ENCODE peak calls at places on chromosomes 6 and 20, in five cellular contexts. J is pancreas, F is GM23248, E is heart right ventricle, I is Peyer's patch. A is an unnamed sample.

GRCh38 chr20:6007529-6008103 is 46.2 kb downstream of the LRRN4 start:
- DNase-seq in J (no peak), I (no peak), E (no peak), F (peak; percentile 24), A (no peak)

GRCh38 chr20:53652090-53652858 is 58.6 kb upstream of the ZNF217 start:
- DNase-seq in I (no peak), E (no peak), J (no peak), F (no peak), A (no peak)

GRCh38 chr6:29665942-29666825 is 9.3 kb downstream of the MOG start:
- DNase-seq in I (no peak), E (no peak), F (no peak), J (no peak), A (no peak)

GRCh38 chr6:139472341-139473038 is 98.0 kb upstream of the CITED2 start:
- DNase-seq in F (peak; percentile 77), I (no peak), J (no peak), E (no peak), A (no peak)

GRCh38 chr6:31660998-31661866 is 654 bp upstream of the C6orf47 start:
- DNase-seq in I (no peak), F (peak; percentile 67), E (no peak), J (no peak), A (no peak)

GRCh38 chr6:13813011-13813410 is 1.3 kb downstream of the MCUR1 start:
- DNase-seq in F (peak; percentile 22), J (no peak), E (no peak), I (no peak), A (no peak)

GRCh38 chr6:11621119-11621518 is 83.6 kb downstream of the TMEM170B start:
- DNase-seq in J (no peak), E (no peak), I (no peak), F (no peak), A (no peak)

GRCh38 chr6:82589509-82590206 is 226.0 kb downstream of the TPBG start:
- DNase-seq in F (peak; percentile 84), I (no peak), E (no peak), J (no peak), A (no peak)

GRCh38 chr6:41028618-41029486 is 10.2 kb downstream of the UNC5CL start:
- DNase-seq in E (no peak), I (no peak), J (no peak), F (no peak), A (no peak)

GRCh38 chr20:12535316-12535715 is 473.5 kb upstream of the SPTLC3 start:
- DNase-seq in J (no peak), I (no peak), E (no peak), F (no peak), A (no peak)

GRCh38 chr20:61818746-61819483 is 246.8 kb downstream of the TAF4 start:
- DNase-seq in F (no peak), J (no peak), E (no peak), I (no peak), A (no peak)

GRCh38 chr20:21527908-21528307 is 14.0 kb upstream of the NKX2-2 start:
- DNase-seq in I (no peak), J (no peak), F (no peak), E (no peak), A (no peak)

GRCh38 chr6:89208551-89208950 is 8.6 kb downstream of the GABRR1 start:
- DNase-seq in J (no peak), E (no peak), F (peak; percentile 8), I (no peak), A (peak; percentile 59)

GRCh38 chr6:53263915-53264314 is 84.8 kb downstream of the ELOVL5 start:
- DNase-seq in I (no peak), J (no peak), E (no peak), F (peak; percentile 81), A (no peak)

GRCh38 chr6:44080561-44081521 is 46.4 kb downstream of the MRPL14 start:
- DNase-seq in J (no peak), E (no peak), I (no peak), F (no peak), A (no peak)

GRCh38 chr6:44667226-44667625 is 279.7 kb downstream of the CDC5L start:
- DNase-seq in I (no peak), E (no peak), J (no peak), F (peak; percentile 94), A (no peak)

GRCh38 chr6:1949533-1949932 is 295.9 kb downstream of the GMDS start:
- DNase-seq in J (no peak), I (no peak), F (peak; percentile 42), E (no peak), A (no peak)

DNA sequence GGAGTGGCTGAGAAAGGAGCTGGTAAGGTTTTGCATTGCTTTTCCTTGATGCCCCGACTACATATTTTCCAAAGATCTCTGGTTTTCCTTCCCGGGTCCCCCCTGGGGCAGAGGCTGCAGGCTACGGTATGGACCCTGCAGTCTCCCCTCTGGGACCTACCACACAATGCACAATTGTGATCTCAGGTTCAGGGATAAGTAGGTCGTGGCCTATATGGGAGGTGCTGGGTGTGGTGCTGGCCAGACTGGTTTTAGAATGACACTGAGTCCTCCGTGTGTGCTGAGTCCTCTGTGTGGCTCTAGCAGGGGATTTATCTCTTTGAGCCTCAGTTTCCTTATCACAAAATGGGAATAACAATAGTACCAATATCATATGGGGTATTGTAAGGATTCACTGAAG is 376 bp downstream of the C20orf202 start:
- DNase-seq in I (no peak), F (no peak), E (no peak), J (no peak), A (no peak)
- H3K27ac ChIP-seq in I (no peak overlapping the region), F (no peak overlapping the region), E (peak overlapping the region; percentile 39), J (no peak overlapping the region), A (no peak overlapping the region)

GRCh38 chr6:33423777-33424176 is 3.9 kb downstream of the SYNGAP1 start:
- DNase-seq in F (no peak), E (no peak), J (no peak), I (no peak), A (no peak)

GRCh38 chr6:33418690-33419291 is 884 bp upstream of the CUTA start:
- DNase-seq in E (no peak), J (no peak), F (no peak), I (no peak), A (no peak)

GRCh38 chr6:33419580-33420492 is at the start of gene SYNGAP1:
- DNase-seq in F (peak; percentile 63), E (peak; percentile 70), I (no peak), J (no peak), A (peak; percentile 90)

GRCh38 chr6:33420493-33421343 is 853 bp downstream of the SYNGAP1 start:
- DNase-seq in I (no peak), F (no peak), J (no peak), E (no peak), A (no peak)

DNA sequence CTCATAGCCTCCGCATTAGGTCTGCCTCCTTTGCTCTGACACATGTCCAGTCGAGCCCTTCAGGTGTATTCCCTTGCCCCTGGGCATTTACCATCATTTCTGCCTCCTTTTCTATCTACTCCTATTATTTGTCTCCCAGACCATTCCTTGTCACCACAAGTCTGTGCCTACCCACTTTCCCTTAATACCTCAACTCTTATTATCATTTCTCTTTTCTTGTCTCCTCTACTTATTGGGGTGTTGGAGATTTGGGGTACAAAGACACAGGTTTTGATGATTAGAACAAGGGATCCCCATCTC is 1.4 kb downstream of the SYNGAP1 start:
- DNase-seq in F (no peak), I (no peak), J (no peak), E (no peak), A (no peak)
- H3K4me3 ChIP-seq in F (no peak overlapping the region), I (no peak overlapping the region), J (no peak overlapping the region), E (no peak overlapping the region), A (no peak overlapping the region)

GRCh38 chr6:161540532-161540931 is 266.7 kb upstream of the AGPAT4 start:
- DNase-seq in E (no peak), J (no peak), F (no peak), I (no peak), A (no peak)

GRCh38 chr6:161533266-161533665 is 259.4 kb upstream of the AGPAT4 start:
- DNase-seq in J (no peak), E (no peak), I (no peak), F (no peak), A (no peak)

GRCh38 chr6:161536141-161536735 is 262.4 kb upstream of the AGPAT4 start:
- DNase-seq in I (no peak), F (no peak), J (no peak), E (no peak), A (no peak)
- H3K27me3 ChIP-seq in I (no peaks in the 10 kb centered on the region), F (no peaks in the 10 kb centered on the region), J (no peaks in the 10 kb centered on the region), E (no peaks in the 10 kb centered on the region), A (no peaks in the 10 kb centered on the region)

GRCh38 chr20:23161968-23162696 is 76.0 kb upstream of the CD93 start:
- DNase-seq in E (peak; percentile 72), J (peak; percentile 43), F (no peak), I (peak; percentile 96), A (peak; percentile 88)

GRCh38 chr20:23160536-23161243 is 74.6 kb upstream of the CD93 start:
- DNase-seq in I (no peak), E (no peak), F (peak; percentile 41), J (no peak), A (no peak)

GRCh38 chr20:23161244-23161875 is 75.2 kb upstream of the CD93 start:
- DNase-seq in E (no peak), J (no peak), F (peak; percentile 48), I (no peak), A (no peak)

GRCh38 chr20:23159256-23159922 is 73.3 kb upstream of the CD93 start:
- DNase-seq in I (no peak), J (no peak), E (peak; percentile 36), F (no peak), A (no peak)

GRCh38 chr20:23159923-23160445 is 73.9 kb upstream of the CD93 start:
- DNase-seq in I (no peak), J (no peak), F (peak; percentile 42), E (no peak), A (no peak)
- H3K27ac ChIP-seq in I (peak overlapping the region; percentile 67), J (no peak overlapping the region), F (no peak overlapping the region), E (peak overlapping the region; percentile 66), A (no peak overlapping the region)

GRCh38 chr6:161011509-161012480 is 20.2 kb downstream of the MAP3K4 start:
- DNase-seq in J (no peak), I (no peak), F (peak; percentile 35), E (no peak), A (no peak)
- H3K4me3 ChIP-seq in J (no peak overlapping the region), I (no peak overlapping the region), F (no peak overlapping the region), E (no peak overlapping the region), A (no peak overlapping the region)

GRCh38 chr20:20373046-20373706 is 5.3 kb downstream of the INSM1 start:
- DNase-seq in F (peak; percentile 77), E (no peak), I (no peak), J (no peak), A (no peak)
- H3K27me3 ChIP-seq in F (peaks cover 31% of the 10 kb centered on the region), E (peaks cover 41% of the 10 kb centered on the region), I (peaks cover 24% of the 10 kb centered on the region), J (peaks cover 5% of the 10 kb centered on the region), A (peaks cover 3% of the 10 kb centered on the region)

GRCh38 chr20:39136145-39136544 is 174.0 kb downstream of the DHX35 start:
- DNase-seq in F (no peak), I (no peak), E (no peak), J (no peak), A (no peak)
- H3K27ac ChIP-seq in F (no peak overlapping the region), I (no peak overlapping the region), E (no peak overlapping the region), J (no peak overlapping the region), A (no peak overlapping the region)

A was measured in aorta.